ENCODE peak calls at places on chromosomes 1 and 21, in five cellular contexts. P, Z, A, Q and B are unnamed samples.

GRCh38 chr1:11487196-11487751 is 8.3 kb downstream of the DISP3 start:
- DNase-seq in P (no peak), Z (no peak), A (no peak), Q (no peak), B (no peak)

GRCh38 chr1:148357037-148357436 is 126.1 kb downstream of the PPIAL4G start:
- DNase-seq in P (no peak), Z (no peak), A (no peak), Q (no peak), B (no peak)

GRCh38 chr1:179263121-179263520 is 30.5 kb upstream of the SOAT1 start:
- DNase-seq in P (no peak), Z (no peak), A (no peak), Q (no peak), B (no peak)

GRCh38 chr1:200889571-200889970 is 5.1 kb upstream of the INAVA start:
- DNase-seq in P (no peak), Z (no peak), A (no peak), Q (no peak), B (no peak)

GRCh38 chr1:11204396-11205190 is 15.4 kb downstream of the ANGPTL7 start:
- DNase-seq in P (no peak), Z (no peak), A (no peak), Q (no peak), B (no peak)

GRCh38 chr1:241600496-241600901 is 39.7 kb downstream of the CHML start:
- DNase-seq in P (no peak), Z (no peak), A (peak), Q (no peak), B (no peak)

GRCh38 chr1:203152158-203153034 is 23.2 kb downstream of the MYBPH start:
- DNase-seq in P (no peak), Z (no peak), A (no peak), Q (no peak), B (peak)

GRCh38 chr1:115089443-115090340 is at the start of gene TSPAN2:
- DNase-seq in P (no peak), Z (peak), A (no peak), Q (peak), B (peak)

GRCh38 chr1:171346866-171347265 is 32.9 kb downstream of the FMO4 start:
- DNase-seq in P (no peak), Z (no peak), A (no peak), Q (no peak), B (no peak)

GRCh38 chr1:205458777-205459566 is 3.1 kb upstream of the BLACAT1 start:
- DNase-seq in P (peak), Z (peak), A (no peak), Q (peak), B (peak)

GRCh38 chr1:23984417-23985186 is 4.5 kb upstream of the SRSF10 start:
- DNase-seq in P (peak), Z (peak), A (no peak), Q (no peak), B (peak)

GRCh38 chr1:6969106-6969505 is 183.9 kb downstream of the CAMTA1 start:
- DNase-seq in P (no peak), Z (no peak), A (no peak), Q (no peak), B (no peak)

GRCh38 chr1:53559391-53559815 is 100.2 kb downstream of the DMRTB1 start:
- DNase-seq in P (no peak), Z (no peak), A (no peak), Q (no peak), B (no peak)

GRCh38 chr1:99808391-99809115 is 41.6 kb upstream of the AGL start:
- DNase-seq in P (peak), Z (peak), A (peak), Q (peak), B (peak)

GRCh38 chr1:161307892-161308638 is 1.7 kb downstream of the MPZ start:
- DNase-seq in P (no peak), Z (no peak), A (no peak), Q (no peak), B (peak)

GRCh38 chr1:1196431-1197187 is 9.8 kb downstream of the TNFRSF18 start:
- DNase-seq in P (no peak), Z (no peak), A (no peak), Q (peak), B (no peak)

GRCh38 chr1:4585216-4585615 is 69.2 kb upstream of the AJAP1 start:
- DNase-seq in P (no peak), Z (peak), A (no peak), Q (peak), B (no peak)

GRCh38 chr1:12711421-12712005 is 4.4 kb upstream of the AADACL3 start:
- DNase-seq in P (no peak), Z (no peak), A (no peak), Q (no peak), B (no peak)

GRCh38 chr1:26826261-26827201 is at the start of gene ZDHHC18:
- DNase-seq in P (peak), Z (peak), A (no peak), Q (peak), B (peak)

GRCh38 chr1:51541313-51542050 is 22.4 kb upstream of the EPS15 start:
- DNase-seq in P (no peak), Z (no peak), A (no peak), Q (no peak), B (peak)

GRCh38 chr1:226487921-226488320 is 60.6 kb upstream of the STUM start:
- DNase-seq in P (no peak), Z (no peak), A (no peak), Q (no peak), B (no peak)

GRCh38 chr1:37691497-37692077 is 729 bp upstream of the CDCA8 start:
- DNase-seq in P (peak), Z (peak), A (no peak), Q (peak), B (peak)

GRCh38 chr21:42114646-42115045 is 43.5 kb downstream of the UMODL1 start:
- DNase-seq in P (no peak), Z (no peak), A (no peak), Q (no peak), B (no peak)

GRCh38 chr1:59041878-59042277 is 255.0 kb upstream of the FGGY start:
- DNase-seq in P (no peak), Z (no peak), A (no peak), Q (no peak), B (no peak)

GRCh38 chr1:166167395-166167922 is 658 bp upstream of the FAM78B start:
- DNase-seq in P (no peak), Z (no peak), A (no peak), Q (no peak), B (peak)

GRCh38 chr1:23527366-23527765 is 3.7 kb downstream of the E2F2 start:
- DNase-seq in P (no peak), Z (no peak), A (no peak), Q (no peak), B (no peak)

GRCh38 chr1:239253032-239253431 is 133.3 kb upstream of the CHRM3 start:
- DNase-seq in P (no peak), Z (peak), A (no peak), Q (no peak), B (no peak)

GRCh38 chr1:28737245-28738137 is 751 bp downstream of the YTHDF2 start:
- DNase-seq in P (peak), Z (peak), A (no peak), Q (peak), B (peak)

GRCh38 chr21:25036775-25037174 is 570.5 kb downstream of the MRPL39 start:
- DNase-seq in P (no peak), Z (no peak), A (no peak), Q (no peak), B (no peak)

GRCh38 chr21:25039461-25040380 is 567.6 kb downstream of the MRPL39 start:
- DNase-seq in P (no peak), Z (no peak), A (peak), Q (no peak), B (no peak)
- TF ChIP-seq CTCF in P (no peak), Z (no peak), A (peak), Q (no peak), B (no peak)

GRCh38 chr1:89822109-89822962 is 1.5 kb downstream of the LRRC8D start:
- DNase-seq in P (no peak), Z (peak), A (no peak), Q (peak), B (no peak)
- TF ChIP-seq MYC in P (no peak), Z (no peak), A (no peak), Q (no peak), B (no peak)

GRCh38 chr1:150877220-150877516 is 769 bp upstream of the ARNT start:
- DNase-seq in P (peak), Z (peak), A (no peak), Q (no peak), B (no peak)
- H3K4me3 ChIP-seq in P (peak), Z (peak), A (peak), Q (peak), B (no peak)

DNA sequence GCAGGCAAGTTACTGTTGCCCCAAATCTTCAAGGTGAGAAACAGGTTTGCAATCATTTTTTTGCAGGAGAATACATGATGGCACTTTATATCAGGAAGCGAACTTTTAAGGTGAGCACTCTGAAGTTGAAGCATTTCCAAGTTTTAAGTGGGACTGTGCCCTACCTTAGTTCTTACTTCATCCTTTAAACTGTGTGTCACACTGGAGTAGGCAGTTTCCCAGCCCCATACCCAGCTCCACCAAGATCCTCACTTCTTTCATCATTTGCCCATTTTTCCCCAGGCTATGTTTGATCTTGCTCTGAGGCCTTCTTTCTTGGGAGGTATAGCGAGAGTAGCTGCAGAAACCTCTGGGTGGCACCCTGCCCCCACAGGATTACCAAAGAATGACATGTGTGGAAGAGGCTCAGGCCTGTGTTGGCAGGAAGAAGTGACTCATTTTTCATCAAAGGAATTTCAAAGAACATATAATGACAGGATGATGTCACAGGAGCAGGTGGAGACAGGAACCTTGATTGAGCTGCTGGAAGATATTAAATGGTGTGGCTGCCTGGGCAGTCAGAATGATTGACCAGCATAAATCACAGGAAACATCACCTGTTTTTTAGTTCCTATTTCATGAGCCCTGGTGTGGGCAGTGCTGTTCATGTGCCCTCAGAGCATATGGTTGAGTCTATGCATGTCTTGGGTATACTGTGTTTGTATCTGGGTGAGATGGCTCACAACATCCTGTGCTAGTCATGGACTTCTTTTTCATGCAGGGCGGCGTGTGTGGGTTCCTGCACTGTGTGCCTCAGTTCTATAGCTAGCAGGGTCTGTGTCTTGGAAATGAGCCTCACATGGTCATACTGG is 20.8 kb upstream of the MACF1 start:
- DNase-seq in P (peak), Z (peak), A (no peak), Q (peak), B (peak)
- TF ChIP-seq CTCF in P (peak), Z (peak), A (peak), Q (peak), B (peak)

GRCh38 chr1:89574621-89575020 is 50.0 kb downstream of the LRRC8B start:
- DNase-seq in P (no peak), Z (no peak), A (no peak), Q (no peak), B (no peak)

GRCh38 chr1:89573410-89573809 is 48.8 kb downstream of the LRRC8B start:
- DNase-seq in P (no peak), Z (no peak), A (no peak), Q (no peak), B (no peak)

GRCh38 chr1:89575207-89575606 is 50.6 kb downstream of the LRRC8B start:
- DNase-seq in P (no peak), Z (no peak), A (no peak), Q (no peak), B (no peak)

GRCh38 chr1:89578151-89578550 is 53.5 kb downstream of the LRRC8B start:
- DNase-seq in P (no peak), Z (no peak), A (no peak), Q (no peak), B (no peak)

GRCh38 chr1:89576016-89576415 is 51.4 kb downstream of the LRRC8B start:
- DNase-seq in P (no peak), Z (no peak), A (no peak), Q (no peak), B (no peak)
- TF ChIP-seq MYC in P (no peak), Z (no peak), A (no peak), Q (no peak), B (no peak)

GRCh38 chr1:230122361-230123279 is 55.6 kb downstream of the GALNT2 start:
- DNase-seq in P (no peak), Z (no peak), A (no peak), Q (no peak), B (no peak)
- H3K4me3 ChIP-seq in P (no peak), Z (no peak), A (peak), Q (no peak), B (no peak)

DNA sequence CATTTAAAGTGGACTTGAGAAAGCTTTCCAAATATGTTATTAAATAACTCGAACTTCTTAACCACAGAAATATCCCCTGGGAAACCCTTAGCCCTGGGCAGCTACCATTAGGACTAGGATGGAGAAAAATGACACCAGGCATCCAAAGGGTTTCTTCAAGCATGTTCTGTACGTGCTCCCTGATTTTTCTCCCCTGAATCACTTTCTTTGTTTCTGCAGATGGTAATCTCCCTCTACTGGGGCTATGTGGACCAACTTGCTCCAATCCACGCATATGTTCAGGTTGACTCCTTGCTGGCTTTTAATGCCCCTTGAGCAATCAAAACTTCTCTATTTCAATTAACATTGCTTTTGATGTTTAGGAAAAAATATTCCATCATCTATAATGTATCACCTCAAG is 312.7 kb upstream of the C1orf87 start:
- DNase-seq in P (no peak), Z (no peak), A (no peak), Q (no peak), B (no peak)
- TF ChIP-seq CTCF in P (no peak), Z (no peak), A (no peak), Q (no peak), B (no peak)

GRCh38 chr1:18121072-18121820 is 13.6 kb downstream of the IGSF21 start:
- DNase-seq in P (no peak), Z (no peak), A (no peak), Q (no peak), B (no peak)
- TF ChIP-seq MYC in P (no peak), Z (no peak), A (no peak), Q (no peak), B (no peak)

GRCh38 chr1:42335809-42336518 is 929 bp upstream of the FOXJ3 start:
- DNase-seq in P (peak), Z (peak), A (no peak), Q (no peak), B (peak)
- H3K4me3 ChIP-seq in P (peak), Z (peak), A (peak), Q (peak), B (peak)

GRCh38 chr1:145845514-145846161 is at the start of gene NUDT17:
- DNase-seq in P (peak), Z (peak), A (no peak), Q (peak), B (peak)
- TF ChIP-seq CTCF in P (peak), Z (peak), A (peak), Q (peak), B (peak)